ENCODE peak calls at places on chromosome 6, in four cellular contexts. T is endodermal cell, U is adrenal gland, O is neuronal stem cell. W is an unnamed sample.

GRCh38 chr6:148200302-148200701 is 142.3 kb upstream of the SASH1 start:
- DNase-seq in O (no peak), T (no peak), U (peak; percentile 28), W (no peak)

GRCh38 chr6:138291036-138291848 is 73.0 kb upstream of the PBOV1 start:
- DNase-seq in U (no peak), O (no peak), T (peak; percentile 69), W (no peak)

GRCh38 chr6:83463886-83464285 is 33.0 kb upstream of the ME1 start:
- DNase-seq in T (no peak), U (no peak), O (no peak), W (no peak)

GRCh38 chr6:129672883-129673631 is 36.9 kb downstream of the ARHGAP18 start:
- DNase-seq in U (peak; percentile 37), O (no peak), T (no peak), W (no peak)

GRCh38 chr6:47405273-47405672 is 72.3 kb upstream of the CD2AP start:
- DNase-seq in U (no peak), O (no peak), T (no peak), W (no peak)

GRCh38 chr6:150867117-150867516 is 1.6 kb downstream of the MTHFD1L start:
- DNase-seq in U (no peak), O (no peak), T (no peak), W (no peak)

GRCh38 chr6:42569102-42570028 is 5.5 kb downstream of the UBR2 start:
- DNase-seq in O (no peak), T (no peak), U (no peak), W (no peak)

GRCh38 chr6:154721460-154721859 is 11.8 kb upstream of the SCAF8 start:
- DNase-seq in U (no peak), T (no peak), O (no peak), W (no peak)

GRCh38 chr6:14048870-14049269 is 68.7 kb upstream of the CD83 start:
- DNase-seq in T (no peak), U (no peak), O (no peak), W (no peak)

GRCh38 chr6:14046476-14047068 is 71.0 kb upstream of the CD83 start:
- DNase-seq in O (peak; percentile 38), U (peak; percentile 46), T (peak; percentile 76), W (no peak)

DNA sequence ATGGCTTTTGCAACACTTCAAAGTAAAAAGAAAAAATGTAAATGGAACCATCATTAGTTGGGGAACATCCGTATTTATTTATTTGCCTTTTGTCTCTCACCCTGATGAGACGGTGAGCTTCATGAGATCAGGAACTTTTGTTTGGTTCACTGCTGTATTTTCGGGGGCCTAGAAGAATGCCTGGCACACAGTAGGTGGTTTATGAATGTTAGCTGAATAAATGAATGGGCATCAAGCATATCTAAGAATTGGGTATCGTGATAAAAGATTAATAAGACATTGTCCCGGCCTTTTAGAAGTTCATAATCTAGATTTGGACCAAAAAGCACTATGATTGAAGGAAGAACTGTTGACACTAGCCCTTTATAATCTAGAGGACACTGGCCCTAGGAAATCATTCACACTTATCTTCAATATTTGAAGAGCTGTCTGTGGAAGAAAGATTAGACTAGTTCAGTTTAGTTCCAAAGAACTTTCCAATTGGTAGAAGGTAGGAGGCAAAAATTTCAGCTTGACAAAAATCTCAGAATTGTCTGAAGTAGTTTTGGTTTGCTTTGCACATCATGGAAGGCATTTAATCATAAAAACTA is 70.3 kb upstream of the CD83 start:
- DNase-seq in T (no peak), U (no peak), O (no peak), W (no peak)
- H3K9me3 ChIP-seq in T (no peaks in the 10 kb centered on the region), U (no peaks in the 10 kb centered on the region), O (no peaks in the 10 kb centered on the region), W (no peaks in the 10 kb centered on the region)

GRCh38 chr6:87917861-87918260 is 129.8 kb upstream of the SPACA1 start:
- DNase-seq in U (no peak), O (no peak), T (no peak), W (no peak)
- H3K9me3 ChIP-seq in U (no peaks in the 10 kb centered on the region), O (peaks cover 16% of the 10 kb centered on the region), T (peaks cover 12% of the 10 kb centered on the region), W (no peaks in the 10 kb centered on the region)

GRCh38 chr6:23349521-23350147 is 776.4 kb upstream of the NRSN1 start:
- DNase-seq in O (no peak), T (no peak), U (no peak), W (no peak)
- H3K9me3 ChIP-seq in O (no peaks in the 10 kb centered on the region), T (no peaks in the 10 kb centered on the region), U (no peaks in the 10 kb centered on the region), W (no peaks in the 10 kb centered on the region)

GRCh38 chr6:336159-337114 is 44.1 kb downstream of the DUSP22 start:
- DNase-seq in O (no peak), U (no peak), T (no peak), W (no peak)

GRCh38 chr6:334536-334935 is 42.2 kb downstream of the DUSP22 start:
- DNase-seq in O (no peak), U (no peak), T (no peak), W (no peak)

GRCh38 chr6:335572-335971 is 43.3 kb downstream of the DUSP22 start:
- DNase-seq in O (no peak), U (no peak), T (no peak), W (no peak)

GRCh38 chr6:333379-334002 is 41.2 kb downstream of the DUSP22 start:
- DNase-seq in O (no peak), T (no peak), U (no peak), W (no peak)

DNA sequence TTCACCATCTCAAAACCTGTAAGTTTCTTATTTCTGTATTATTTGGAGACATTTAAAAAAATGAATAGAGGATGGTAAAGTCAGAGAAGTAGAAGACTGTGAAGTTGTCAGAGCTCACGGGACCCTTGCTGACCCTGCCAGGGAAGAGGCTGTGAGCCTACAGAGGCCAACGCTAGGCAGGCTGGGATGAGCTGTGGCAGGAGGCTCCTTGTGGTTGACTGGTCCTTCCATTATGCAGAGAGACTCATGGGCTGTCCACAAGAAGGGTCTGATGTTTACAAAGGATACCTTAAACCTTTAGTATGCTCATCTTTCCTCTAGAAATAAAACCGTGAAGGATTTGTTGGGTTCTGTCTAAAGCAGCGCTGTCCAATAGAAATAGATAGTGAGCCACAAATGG is 42.9 kb downstream of the DUSP22 start:
- DNase-seq in U (no peak), T (no peak), O (no peak), W (no peak)
- H3K9me3 ChIP-seq in U (no peaks in the 10 kb centered on the region), T (no peaks in the 10 kb centered on the region), O (no peaks in the 10 kb centered on the region), W (no peaks in the 10 kb centered on the region)

DNA sequence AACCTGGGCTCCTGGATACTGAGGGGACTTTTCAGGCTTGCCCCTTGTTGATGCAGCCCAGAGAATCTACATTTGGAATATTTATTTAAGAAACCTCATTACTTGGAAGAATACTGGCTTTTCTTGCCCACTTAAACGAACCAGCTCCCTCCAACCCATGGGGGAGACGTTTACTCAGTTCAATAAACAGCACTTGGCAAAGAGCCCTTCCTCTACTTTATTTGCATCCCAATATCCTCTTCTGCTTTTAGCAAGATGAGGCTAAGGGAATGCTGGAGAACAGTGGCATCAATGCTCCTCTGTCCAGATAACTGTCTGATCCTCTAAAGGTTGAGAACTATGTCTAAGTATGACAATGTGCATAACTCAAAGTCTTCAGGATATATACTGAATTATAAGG is 22.2 kb downstream of the PTPRK start:
- DNase-seq in U (no peak), T (no peak), O (no peak), W (no peak)
- H3K9me3 ChIP-seq in U (no peaks in the 10 kb centered on the region), T (no peaks in the 10 kb centered on the region), O (no peaks in the 10 kb centered on the region), W (no peaks in the 10 kb centered on the region)

DNA sequence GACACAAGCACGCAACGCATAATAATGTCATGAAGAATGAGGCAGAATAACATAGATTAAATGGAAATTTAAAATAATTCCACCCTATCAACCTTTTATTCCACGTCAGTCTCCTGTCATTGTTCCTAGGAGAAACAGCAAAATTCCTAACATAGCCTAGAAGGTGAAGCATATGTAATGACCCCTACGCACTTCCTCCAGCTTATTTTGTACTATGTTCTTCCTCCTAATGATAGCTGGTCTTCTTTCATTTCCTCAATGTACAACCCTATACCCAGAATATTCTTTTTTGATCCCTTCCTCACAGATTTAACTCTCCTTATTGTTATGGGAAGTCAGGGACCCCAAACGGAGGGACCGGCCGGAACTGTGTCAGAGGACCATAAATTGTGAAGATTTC is 122.0 kb upstream of the CARMIL1 start:
- DNase-seq in O (no peak), T (no peak), U (no peak), W (no peak)
- H3K9me3 ChIP-seq in O (no peaks in the 10 kb centered on the region), T (peaks cover 25% of the 10 kb centered on the region), U (no peaks in the 10 kb centered on the region), W (peaks cover 3% of the 10 kb centered on the region)